ENCODE peak calls at places on chromosomes 4 and X, in six cellular contexts. S is GM12878, B is endothelial cell of umbilical vein, J is A549, L is K562, E is HepG2. Z is an unnamed sample.

GRCh38 chr4:108094923-108095482 is 73.7 kb downstream of the LEF1 start:
- DNase-seq in E (no peak), B (no peak), L (peak), S (no peak), J (no peak), Z (no peak)

GRCh38 chr4:140152015-140152703 is 1.8 kb downstream of the MAML3 start:
- DNase-seq in B (no peak), E (no peak), J (no peak), L (peak), S (no peak), Z (no peak)

GRCh38 chr4:82517043-82517442 is 44.7 kb downstream of the TMEM150C start:
- DNase-seq in E (no peak), S (no peak), L (no peak), J (no peak), B (peak), Z (no peak)

GRCh38 chrX:46575586-46575985 is 2.0 kb downstream of the CHST7 start:
- DNase-seq in L (no peak), S (no peak), E (no peak), J (no peak), B (peak), Z (no peak)

GRCh38 chr4:107845721-107846120 is 21.0 kb downstream of the SGMS2 start:
- DNase-seq in L (no peak), E (no peak), J (no peak), B (no peak), S (no peak), Z (no peak)

GRCh38 chr4:130359537-130359936 is 1263.6 kb downstream of the C4orf33 start:
- DNase-seq in B (peak), J (peak), L (no peak), E (peak), S (no peak), Z (peak)

GRCh38 chrX:131979116-131979515 is 44.0 kb upstream of the STK26 start:
- DNase-seq in B (peak), E (no peak), J (no peak), L (no peak), S (no peak), Z (no peak)

GRCh38 chrX:17779434-17779833 is 42.1 kb downstream of the SCML1 start:
- DNase-seq in B (no peak), J (no peak), L (no peak), S (no peak), E (no peak), Z (no peak)

GRCh38 chrX:33307954-33308353 is 96.6 kb upstream of the DMD start:
- DNase-seq in B (peak), E (no peak), L (no peak), J (no peak), S (no peak), Z (no peak)

GRCh38 chrX:105228602-105229001 is 8.1 kb upstream of the TEX13A start:
- DNase-seq in J (no peak), E (no peak), S (no peak), B (no peak), L (no peak), Z (no peak)

GRCh38 chrX:9651737-9652136 is 113.9 kb downstream of the GPR143 start:
- DNase-seq in B (no peak), J (no peak), E (no peak), S (no peak), L (no peak), Z (no peak)

GRCh38 chr4:6541789-6542188 is 33.2 kb upstream of the MAN2B2 start:
- DNase-seq in S (no peak), B (no peak), J (no peak), L (no peak), E (no peak), Z (no peak)

GRCh38 chr4:185809517-185810071 is 2.4 kb downstream of the SORBS2 start:
- DNase-seq in B (no peak), E (no peak), L (no peak), S (no peak), J (no peak), Z (no peak)

GRCh38 chrX:48826876-48827653 is 752 bp downstream of the ERAS start:
- DNase-seq in B (no peak), L (no peak), E (no peak), S (no peak), J (no peak), Z (no peak)

GRCh38 chr4:69984030-69984443 is 11.7 kb upstream of the STATH start:
- DNase-seq in B (peak), E (peak), S (no peak), J (peak), L (no peak), Z (peak)

GRCh38 chrX:134246282-134246681 is 9.3 kb downstream of the CCDC160 start:
- DNase-seq in S (no peak), L (no peak), J (no peak), E (no peak), B (no peak), Z (peak)

GRCh38 chr4:82561745-82562552 is at the start of gene TMEM150C:
- DNase-seq in J (peak), B (peak), S (no peak), E (no peak), L (no peak), Z (peak)

GRCh38 chr4:147340547-147341225 is 140.2 kb upstream of the EDNRA start:
- DNase-seq in E (no peak), B (peak), J (no peak), L (no peak), S (peak), Z (no peak)

GRCh38 chr4:41517747-41518146 is 20.2 kb upstream of the LIMCH1 start:
- DNase-seq in E (no peak), B (no peak), J (no peak), S (no peak), L (no peak), Z (no peak)

GRCh38 chr4:168610911-168611530 is 114.2 kb downstream of the PALLD start:
- DNase-seq in S (no peak), L (no peak), E (no peak), B (no peak), J (no peak), Z (peak)

GRCh38 chr4:81580346-81581013 is 108.8 kb upstream of the RASGEF1B start:
- DNase-seq in J (no peak), L (no peak), E (no peak), S (no peak), B (no peak), Z (no peak)

GRCh38 chr4:95560791-95561190 is 12.0 kb upstream of the UNC5C start:
- DNase-seq in L (no peak), B (no peak), S (no peak), E (no peak), J (no peak), Z (no peak)

GRCh38 chr4:81845273-81845672 is 373.6 kb upstream of the RASGEF1B start:
- DNase-seq in E (no peak), J (no peak), B (no peak), L (no peak), S (no peak), Z (no peak)

GRCh38 chr4:161936625-161937133 is 227.1 kb downstream of the FSTL5 start:
- DNase-seq in S (no peak), E (no peak), L (no peak), B (peak), J (peak), Z (no peak)

GRCh38 chrX:129793604-129794191 is 13.9 kb downstream of the SASH3 start:
- DNase-seq in L (no peak), J (no peak), E (no peak), S (no peak), B (no peak), Z (no peak)

GRCh38 chrX:154526901-154527675 is 11.1 kb upstream of the FAM3A start:
- DNase-seq in B (peak), E (peak), S (peak), L (peak), J (peak), Z (peak)

GRCh38 chrX:111874241-111874640 is 1.7 kb upstream of the TRPC5OS start:
- DNase-seq in S (no peak), B (no peak), L (no peak), J (no peak), E (no peak), Z (no peak)

GRCh38 chr4:61521451-61521850 is 321.3 kb downstream of the ADGRL3 start:
- DNase-seq in J (no peak), B (no peak), E (no peak), L (no peak), S (no peak), Z (no peak)

GRCh38 chr4:149029056-149029651 is 586.9 kb upstream of the NR3C2 start:
- DNase-seq in S (no peak), B (peak), E (peak), L (no peak), J (peak), Z (peak)

GRCh38 chr4:34293459-34293858 is 1950.9 kb downstream of the ARAP2 start:
- DNase-seq in E (no peak), S (no peak), L (no peak), B (no peak), J (peak), Z (no peak)

GRCh38 chr4:125828316-125828715 is 513.6 kb downstream of the FAT4 start:
- DNase-seq in L (no peak), B (no peak), S (no peak), E (no peak), J (no peak), Z (no peak)

GRCh38 chr4:146545102-146545501 is 23.4 kb upstream of the SLC10A7 start:
- DNase-seq in L (peak), J (peak), E (peak), B (peak), S (no peak), Z (peak)

GRCh38 chr4:139808381-139809206 is 143.0 kb downstream of the MGST2 start:
- DNase-seq in S (no peak), L (no peak), E (peak), J (no peak), B (peak), Z (peak)

GRCh38 chrX:115499112-115499805 is 61.7 kb upstream of the PLS3 start:
- DNase-seq in L (no peak), S (no peak), B (no peak), J (no peak), E (no peak), Z (peak)

GRCh38 chr4:89489338-89489771 is 181.8 kb upstream of the GPRIN3 start:
- DNase-seq in E (no peak), L (no peak), S (no peak), J (no peak), B (peak), Z (no peak)

GRCh38 chrX:124342174-124342867 is 4.0 kb upstream of the SH2D1A start:
- DNase-seq in E (no peak), B (no peak), L (no peak), J (no peak), S (no peak), Z (no peak)

GRCh38 chrX:124346064-124346876 is at the start of gene SH2D1A:
- DNase-seq in J (no peak), E (no peak), B (no peak), S (no peak), L (no peak), Z (no peak)

GRCh38 chrX:124341361-124342132 is 4.8 kb upstream of the SH2D1A start:
- DNase-seq in L (peak), S (no peak), J (no peak), E (no peak), B (no peak), Z (no peak)

GRCh38 chrX:124344246-124344645 is 2.1 kb upstream of the SH2D1A start:
- DNase-seq in E (no peak), S (no peak), J (no peak), L (no peak), B (no peak), Z (no peak)

GRCh38 chrX:124343016-124343415 is 3.3 kb upstream of the SH2D1A start:
- DNase-seq in E (no peak), S (no peak), B (no peak), L (no peak), J (no peak), Z (no peak)
- TF ChIP-seq MYC in E (no peak), S (no peak), B (no peak), L (no peak), J (no peak), Z (no peak)

GRCh38 chr4:1414831-1415680 is 8.8 kb upstream of the NKX1-1 start:
- DNase-seq in S (no peak), E (no peak), B (no peak), J (no peak), L (peak), Z (no peak)
- TF ChIP-seq POLR2A in S (no peak), E (no peak), B (no peak), J (no peak), L (no peak), Z (no peak)

GRCh38 chr4:75844151-75844662 is 58.0 kb downstream of the PPEF2 start:
- DNase-seq in J (peak), S (no peak), E (peak), L (no peak), B (peak), Z (no peak)
- TF ChIP-seq MYC in J (no peak), S (no peak), E (no peak), L (no peak), B (no peak), Z (no peak)

DNA sequence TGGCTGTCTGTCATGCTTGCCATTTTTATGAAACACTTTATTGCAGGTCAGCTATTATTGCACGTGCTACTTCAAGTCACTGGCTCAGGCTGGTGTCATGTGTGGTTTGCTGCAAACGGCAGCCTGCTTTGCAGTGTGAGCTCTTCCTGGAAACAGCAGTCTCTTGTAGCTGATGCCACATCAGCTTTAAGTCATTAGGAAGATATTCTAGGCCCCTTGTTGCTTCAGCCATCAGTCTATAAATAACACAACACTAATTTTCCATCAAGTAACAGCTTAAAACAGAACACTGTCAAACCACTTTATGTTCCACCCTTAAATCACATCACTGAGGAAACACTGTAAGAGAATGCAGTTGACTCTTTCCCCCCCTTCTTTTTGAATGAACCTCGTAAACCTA is 93.8 kb downstream of the GATB start:
- DNase-seq in E (no peak), S (no peak), J (no peak), L (no peak), B (no peak), Z (no peak)
- TF ChIP-seq POLR2A in E (no peak), S (no peak), J (no peak), L (no peak), B (no peak), Z (no peak)

GRCh38 chr4:167234388-167234881 is at the start of gene SPOCK3:
- DNase-seq in S (no peak), B (peak), L (no peak), J (peak), E (no peak), Z (no peak)
- TF ChIP-seq MYC in S (no peak), B (no peak), L (no peak), J (no peak), E (no peak), Z (no peak)

GRCh38 chr4:113979973-113980615 is 647 bp upstream of the ARSJ start:
- DNase-seq in L (no peak), S (no peak), J (no peak), B (peak), E (no peak), Z (no peak)

GRCh38 chr4:113978561-113979156 is 788 bp downstream of the ARSJ start:
- DNase-seq in S (no peak), L (no peak), J (peak), E (no peak), B (peak), Z (no peak)

GRCh38 chr4:113978105-113978504 is 1.3 kb downstream of the ARSJ start:
- DNase-seq in J (no peak), B (no peak), S (no peak), L (no peak), E (no peak), Z (no peak)

GRCh38 chr4:113976937-113977855 is 2.3 kb downstream of the ARSJ start:
- DNase-seq in E (no peak), B (peak), S (no peak), L (no peak), J (no peak), Z (no peak)

GRCh38 chr4:113979157-113979972 is at the start of gene ARSJ:
- DNase-seq in S (no peak), B (peak), J (peak), L (no peak), E (no peak), Z (no peak)
- TF ChIP-seq POLR2A in S (no peak), B (peak), J (no peak), L (no peak), E (no peak), Z (no peak)

Z was measured in NB4.